ENCODE peak calls at places on chromosomes 11 and 22, in four cellular contexts. X, G, K and D are unnamed samples.

GRCh38 chr11:67268684-67269268 is 2.5 kb downstream of the GRK2 start:
- DNase-seq in G (peak; percentile 15), K (no peak), X (no peak), D (no peak)

GRCh38 chr11:70210516-70210915 is 7.4 kb downstream of the FADD start:
- DNase-seq in G (no peak), K (no peak), X (peak; percentile 51), D (no peak)

GRCh38 chr11:8098879-8099278 is 17.9 kb downstream of the TUB start:
- DNase-seq in K (no peak), G (no peak), X (no peak), D (no peak)

GRCh38 chr11:64263021-64263946 is 12.0 kb downstream of the PLCB3 start:
- DNase-seq in G (no peak), X (peak; percentile 69), K (no peak), D (no peak)

GRCh38 chr22:45688606-45689080 is 17.0 kb downstream of the ATXN10 start:
- DNase-seq in K (no peak), X (peak; percentile 87), G (no peak), D (no peak)

GRCh38 chr11:11577246-11577855 is 44.5 kb downstream of the GALNT18 start:
- DNase-seq in K (no peak), G (no peak), X (peak; percentile 4), D (peak; percentile 35)

GRCh38 chr11:3169952-3170755 is 5.0 kb upstream of the OSBPL5 start:
- DNase-seq in G (no peak), K (no peak), X (no peak), D (no peak)

GRCh38 chr22:43796567-43796966 is 15.5 kb downstream of the EFCAB6 start:
- DNase-seq in G (no peak), K (no peak), X (peak; percentile 58), D (no peak)

GRCh38 chr22:17806437-17806836 is 32.2 kb upstream of the BID start:
- DNase-seq in K (no peak), G (no peak), X (no peak), D (no peak)

GRCh38 chr22:44335903-44336803 is 23.4 kb upstream of the SHISAL1 start:
- DNase-seq in X (no peak), G (no peak), K (no peak), D (no peak)

GRCh38 chr11:47021965-47022364 is 85.4 kb downstream of the CSTPP1 start:
- DNase-seq in G (no peak), X (no peak), K (no peak), D (no peak)

GRCh38 chr11:33670250-33671011 is 30.2 kb downstream of the C11orf91 start:
- DNase-seq in G (no peak), K (no peak), X (peak; percentile 50), D (no peak)

GRCh38 chr22:28017859-28018258 is 98.8 kb upstream of the PITPNB start:
- DNase-seq in G (no peak), K (peak; percentile 10), X (no peak), D (no peak)

GRCh38 chr22:47067331-47067890 is 305.0 kb downstream of the TBC1D22A start:
- DNase-seq in X (no peak), K (no peak), G (no peak), D (no peak)

GRCh38 chr22:41197808-41198585 is 7.1 kb upstream of the L3MBTL2 start:
- DNase-seq in K (no peak), G (peak; percentile 66), X (peak; percentile 47), D (no peak)

GRCh38 chr11:106939157-106939556 is 79.1 kb downstream of the GUCY1A2 start:
- DNase-seq in G (no peak), X (no peak), K (no peak), D (no peak)

GRCh38 chr11:90784241-90784814 is 561.5 kb upstream of the CHORDC1 start:
- DNase-seq in G (no peak), X (no peak), K (no peak), D (no peak)

GRCh38 chr22:27151407-27151806 is 494.0 kb downstream of the MIAT start:
- DNase-seq in G (no peak), X (no peak), K (no peak), D (no peak)

GRCh38 chr22:31199187-31199586 is 12.9 kb upstream of the LIMK2 start:
- DNase-seq in X (no peak), G (no peak), K (no peak), D (no peak)
- TF ChIP-seq CTCF in X (no peak), G (no peak), K (no peak), D (no peak)

GRCh38 chr11:1224109-1224485 is 1.2 kb downstream of the MUC5B start:
- DNase-seq in X (no peak), K (peak; percentile 8), G (no peak), D (no peak)
- TF ChIP-seq CTCF in X (no peak), K (no peak), G (no peak), D (no peak)

DNA sequence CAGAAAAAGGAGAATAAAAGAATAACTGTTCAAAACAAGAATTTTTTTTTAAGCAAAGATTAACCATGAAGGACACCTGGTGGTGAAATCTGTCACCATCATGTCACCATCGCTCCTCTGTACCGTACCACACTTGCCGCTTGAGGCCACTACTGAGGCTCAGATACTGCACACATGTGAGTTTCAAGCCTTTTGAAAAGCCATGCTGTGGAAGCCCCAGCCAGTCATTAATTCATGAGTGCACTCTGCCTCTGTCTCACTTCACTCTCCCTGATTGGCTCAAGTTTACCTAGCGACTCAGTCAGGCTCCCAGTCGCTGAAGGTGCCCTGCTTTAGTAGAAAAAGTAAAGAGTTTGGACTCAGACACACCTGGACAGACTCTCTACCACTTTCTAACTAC is 6.6 kb upstream of the MS4A12 start:
- DNase-seq in G (no peak), K (no peak), X (peak; percentile 7), D (no peak)
- TF ChIP-seq CTCF in G (no peak), K (no peak), X (no peak), D (peak; percentile 33)

DNA sequence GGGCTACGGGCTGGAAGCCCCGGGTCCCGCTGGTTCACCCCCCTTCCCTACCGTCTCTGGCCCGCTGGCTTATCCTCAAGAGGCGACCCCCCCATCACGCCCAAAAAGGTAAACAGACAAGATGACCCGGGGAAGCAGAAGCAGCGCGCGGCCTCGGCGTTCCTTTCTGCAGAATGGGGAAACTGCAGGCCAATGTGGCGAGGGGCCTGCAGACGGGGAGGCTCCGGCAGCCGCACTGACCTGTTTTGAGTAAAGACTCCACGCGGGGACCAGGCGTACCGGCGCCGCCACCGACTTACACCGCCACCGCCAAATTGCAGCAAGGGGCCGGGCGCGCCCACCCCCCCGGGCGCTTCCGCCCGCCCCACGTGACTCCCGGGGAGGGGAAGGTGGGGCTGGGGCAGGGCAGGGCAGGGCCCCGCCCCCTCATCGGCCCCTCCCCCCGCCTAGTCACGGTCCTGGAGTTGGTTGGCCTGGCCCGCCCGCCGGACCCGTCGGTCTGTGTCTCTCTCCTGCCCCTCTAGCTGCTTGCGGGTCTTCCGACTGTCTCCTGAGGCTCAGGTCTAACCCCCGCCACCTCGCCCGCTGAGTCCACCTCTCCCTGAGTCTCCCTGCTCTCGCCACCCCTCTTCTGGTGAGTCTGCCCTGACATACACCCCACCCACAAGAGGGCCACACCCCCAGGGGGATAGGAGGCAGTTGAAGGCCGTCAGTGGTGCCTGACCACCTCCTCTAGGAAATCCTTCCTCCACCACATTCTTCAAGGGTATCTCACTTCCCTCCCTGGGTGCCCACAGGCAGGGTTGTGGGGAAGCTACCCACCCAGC is at the start of gene ARAP1:
- DNase-seq in G (peak; percentile 85), K (peak; percentile 81), X (peak; percentile 63), D (peak; percentile 68)
- TF ChIP-seq CTCF in G (no peak), K (no peak), X (no peak), D (no peak)

GRCh38 chr11:132125855-132126841 is 755.7 kb downstream of the NTM start:
- DNase-seq in G (peak; percentile 28), X (peak; percentile 49), K (peak; percentile 22), D (no peak)

GRCh38 chr11:132131051-132131450 is 760.6 kb downstream of the NTM start:
- DNase-seq in K (no peak), X (no peak), G (no peak), D (no peak)

GRCh38 chr11:132123854-132124835 is 753.7 kb downstream of the NTM start:
- DNase-seq in K (no peak), G (no peak), X (no peak), D (no peak)

GRCh38 chr11:132123449-132123848 is 753.0 kb downstream of the NTM start:
- DNase-seq in X (no peak), G (no peak), K (no peak), D (no peak)

DNA sequence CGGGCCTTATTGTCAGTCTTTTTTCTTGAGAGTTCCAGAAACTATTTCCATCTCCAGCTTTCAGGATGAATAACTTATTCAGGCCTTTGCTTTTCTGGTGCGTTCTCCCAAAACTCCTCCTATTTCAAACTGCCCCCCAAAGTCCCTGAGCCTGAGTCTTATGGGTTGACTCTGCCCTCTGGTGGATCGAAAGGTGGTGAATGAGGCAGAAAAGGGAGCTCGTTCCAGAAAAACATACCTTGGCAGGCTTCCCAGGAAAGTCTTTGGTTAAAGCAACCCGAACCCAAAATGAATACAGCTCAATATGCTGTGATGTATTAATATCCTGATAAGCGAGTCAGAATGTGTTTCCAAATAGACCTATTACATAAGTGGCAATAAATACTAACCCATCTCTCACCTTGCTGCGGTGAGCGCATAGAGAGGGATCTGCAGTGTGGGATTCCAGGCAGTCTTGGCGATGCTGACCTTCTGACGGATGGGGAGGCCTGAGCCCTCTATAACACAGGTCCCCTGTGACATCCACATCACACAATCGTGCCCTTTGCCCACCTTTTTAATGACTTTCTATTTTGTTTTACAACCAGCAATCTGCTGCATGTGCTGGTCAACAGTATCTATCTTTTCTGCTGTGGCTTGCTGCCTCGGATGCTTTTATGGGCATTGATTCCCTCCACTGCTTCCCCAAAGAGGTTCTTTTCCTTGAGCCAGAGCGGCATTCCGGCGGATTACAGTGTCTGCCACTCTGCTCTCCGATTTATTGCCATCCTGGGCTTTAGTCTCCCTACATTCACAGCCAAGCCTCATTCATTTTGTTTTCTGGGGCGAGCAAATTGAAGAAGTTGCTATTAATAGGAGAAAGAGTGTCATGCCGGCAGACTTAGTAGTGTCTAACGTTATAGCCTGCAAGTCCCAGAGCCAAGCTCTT is 756.8 kb downstream of the NTM start:
- DNase-seq in X (peak; percentile 97), K (peak; percentile 28), G (no peak), D (no peak)
- TF ChIP-seq CTCF in X (peak; percentile 79), K (peak; percentile 26), G (peak; percentile 22), D (no peak)

GRCh38 chr11:93614111-93614784 is 47.2 kb upstream of the CEP295 start:
- DNase-seq in X (no peak), G (peak; percentile 39), K (no peak), D (no peak)
- TF ChIP-seq CTCF in X (peak; percentile 25), G (no peak), K (no peak), D (no peak)

DNA sequence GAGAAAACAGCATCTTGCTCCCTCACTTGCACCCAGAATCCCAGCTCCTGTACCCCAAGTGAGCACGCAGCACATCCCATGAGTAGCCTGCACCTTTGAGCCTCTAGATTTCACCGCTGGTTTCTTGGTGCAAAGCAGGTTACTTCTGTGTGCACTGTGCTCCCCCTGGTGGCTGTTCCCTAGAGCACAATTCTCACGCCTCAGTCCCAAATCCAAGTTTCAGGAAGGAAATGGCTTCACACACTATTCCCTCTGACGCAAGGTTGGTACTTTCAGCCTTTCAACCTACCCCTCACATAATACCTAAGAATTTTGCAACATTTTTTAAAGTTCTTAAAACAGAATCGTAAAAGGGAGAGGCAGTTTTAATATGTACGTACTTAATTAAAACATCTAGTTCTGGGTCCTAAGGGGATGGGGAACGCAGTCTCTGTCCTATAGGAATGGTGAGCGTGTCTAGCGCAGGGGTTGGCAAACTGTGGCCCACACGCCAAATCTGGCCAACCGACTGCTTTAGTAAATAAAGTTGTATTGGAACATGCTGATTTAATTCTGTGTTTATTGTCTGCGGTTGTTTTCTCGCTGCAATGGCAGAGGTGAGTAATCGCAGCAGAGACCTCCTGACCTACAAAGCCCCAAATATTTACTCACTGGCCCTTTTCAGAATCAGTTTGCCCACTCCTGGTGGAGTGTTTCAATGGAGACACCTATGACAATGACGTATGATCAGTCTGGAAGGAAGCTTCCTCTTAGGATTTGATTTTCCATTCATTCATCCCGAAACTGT is 27.5 kb downstream of the DHCR7 start:
- DNase-seq in X (peak; percentile 70), G (no peak), K (no peak), D (no peak)
- TF ChIP-seq CTCF in X (peak; percentile 77), G (no peak), K (peak; percentile 57), D (peak; percentile 17)

GRCh38 chr22:22342697-22343602 is 98.4 kb downstream of the VPREB1 start:
- DNase-seq in G (peak; percentile 60), X (peak; percentile 29), K (no peak), D (peak; percentile 56)
- TF ChIP-seq CTCF in G (peak; percentile 81), X (peak; percentile 89), K (peak; percentile 66), D (peak; percentile 90)